ENCODE peak calls at places on chromosomes 16 and 17, in seven cellular contexts. L is Peyer's patch, I is lower leg skin, K is IMR-90, T is ovary, G is tibial nerve, Q is A549. F is an unnamed sample.
A peak's percentile ranks its signal among the peaks of the same experiment; 100 is the strongest.

GRCh38 chr16:28000314-28000713 is 63.2 kb downstream of the GSG1L start:
- DNase-seq in L (no peak), I (no peak), K (no peak), T (no peak), G (no peak), Q (no peak), F (no peak)

GRCh38 chr17:19011581-19011980 is 7.0 kb upstream of the FAM83G start:
- DNase-seq in L (no peak), I (no peak), K (no peak), T (no peak), G (no peak), Q (no peak), F (no peak)

GRCh38 chr16:56506941-56507340 is 12.9 kb downstream of the BBS2 start:
- DNase-seq in L (no peak), I (no peak), K (peak; percentile 80), T (no peak), G (no peak), Q (no peak), F (no peak)

GRCh38 chr17:66975614-66976378 is 11.3 kb downstream of the CACNG4 start:
- DNase-seq in L (no peak), I (no peak), K (no peak), T (no peak), G (no peak), Q (peak; percentile 70), F (no peak)

GRCh38 chr16:88473666-88474534 is 20.8 kb downstream of the ZFPM1 start:
- DNase-seq in L (no peak), I (no peak), K (peak; percentile 72), T (peak; percentile 69), G (no peak), Q (no peak), F (no peak)

GRCh38 chr16:85928411-85928820 is 29.5 kb downstream of the IRF8 start:
- DNase-seq in L (no peak), I (no peak), K (peak; percentile 10), T (peak; percentile 53), G (peak; percentile 51), Q (no peak), F (no peak)

GRCh38 chr16:52603015-52603414 is 56.1 kb upstream of the TOX3 start:
- DNase-seq in L (no peak), I (no peak), K (no peak), T (no peak), G (no peak), Q (no peak), F (no peak)

GRCh38 chr16:68401871-68402747 is 46.2 kb downstream of the SMPD3 start:
- DNase-seq in L (no peak), I (no peak), K (peak; percentile 68), T (no peak), G (no peak), Q (no peak), F (no peak)

GRCh38 chr17:61443475-61443882 is 8.7 kb upstream of the TBX4 start:
- DNase-seq in L (no peak), I (no peak), K (no peak), T (no peak), G (no peak), Q (no peak), F (no peak)

GRCh38 chr16:72198021-72198420 is 26.1 kb upstream of the PMFBP1 start:
- DNase-seq in L (no peak), I (peak; percentile 73), K (peak; percentile 80), T (peak; percentile 21), G (peak; percentile 40), Q (no peak), F (no peak)

GRCh38 chr16:9035986-9036385 is 55.5 kb upstream of the HAPSTR1 start:
- DNase-seq in L (no peak), I (no peak), K (no peak), T (no peak), G (no peak), Q (no peak), F (no peak)

GRCh38 chr17:32341141-32341856 is 674 bp downstream of the C17orf75 start:
- DNase-seq in L (peak; percentile 31), I (peak; percentile 66), K (no peak), T (no peak), G (no peak), Q (no peak), F (no peak)

GRCh38 chr16:70552675-70553074 is 29.1 kb downstream of the SF3B3 start:
- DNase-seq in L (no peak), I (no peak), K (no peak), T (no peak), G (no peak), Q (no peak), F (no peak)

GRCh38 chr16:67563708-67564468 is 1.6 kb downstream of the CTCF start:
- DNase-seq in L (no peak), I (peak; percentile 91), K (peak; percentile 88), T (peak; percentile 37), G (no peak), Q (no peak), F (no peak)

GRCh38 chr17:79812206-79812968 is 15.5 kb upstream of the CBX8 start:
- DNase-seq in L (no peak), I (no peak), K (no peak), T (no peak), G (no peak), Q (no peak), F (no peak)

GRCh38 chr16:85696761-85697160 is 8.0 kb upstream of the GINS2 start:
- DNase-seq in L (no peak), I (no peak), K (no peak), T (no peak), G (no peak), Q (no peak), F (no peak)

GRCh38 chr17:49459401-49459984 is 35.6 kb upstream of the NGFR start:
- DNase-seq in L (no peak), I (no peak), K (no peak), T (no peak), G (no peak), Q (no peak), F (no peak)

GRCh38 chr16:9050102-9050830 is 41.2 kb upstream of the HAPSTR1 start:
- DNase-seq in L (no peak), I (no peak), K (peak; percentile 16), T (no peak), G (no peak), Q (no peak), F (no peak)

GRCh38 chr17:6435051-6435450 is at the start of gene AIPL1:
- DNase-seq in L (no peak), I (no peak), K (no peak), T (no peak), G (no peak), Q (no peak), F (no peak)

DNA sequence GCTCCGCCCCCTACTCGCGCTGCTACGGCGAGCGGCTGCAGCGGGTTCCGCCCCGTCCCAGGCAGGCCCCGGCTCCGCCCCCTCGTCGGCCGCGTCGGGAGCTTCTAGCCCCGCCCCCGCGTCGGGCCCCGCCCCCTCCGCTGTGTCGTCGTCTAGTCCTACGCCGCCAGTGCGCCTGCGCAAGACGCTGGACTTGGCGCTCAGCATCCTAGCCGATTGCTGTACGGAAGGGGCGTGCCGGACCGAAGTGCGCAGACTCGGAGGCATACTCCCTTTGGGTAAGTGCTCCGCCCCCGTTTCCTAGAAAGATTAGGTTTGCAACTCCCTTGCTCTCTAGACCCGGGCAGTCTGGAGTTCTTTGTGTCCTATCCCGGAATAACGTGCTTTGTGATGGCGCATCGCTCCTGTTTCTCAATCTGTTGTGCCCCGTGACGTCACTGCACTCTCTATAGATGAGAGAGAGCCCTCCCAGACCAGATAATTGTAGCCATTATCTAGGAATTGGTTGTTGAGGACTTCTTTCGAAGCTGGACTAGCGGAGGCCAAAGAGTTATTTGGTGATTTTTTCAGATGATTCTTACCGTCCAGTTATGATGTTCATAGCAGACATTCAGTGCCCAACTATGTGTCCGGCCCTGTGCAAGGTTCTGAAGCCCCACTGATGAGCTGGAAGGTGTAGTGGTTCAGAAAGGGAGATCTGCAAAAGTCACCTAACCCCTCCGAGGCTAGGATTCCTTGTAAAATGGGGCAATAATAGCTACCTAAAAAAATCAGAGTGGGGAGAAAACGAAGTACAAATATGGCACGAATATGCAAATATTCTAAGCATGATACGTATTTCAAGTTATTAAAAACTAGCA is 651 bp downstream of the ARMC5 start:
- DNase-seq in L (peak; percentile 100), I (peak; percentile 100), K (peak; percentile 99), T (peak; percentile 100), G (peak; percentile 100), Q (peak; percentile 91), F (peak; percentile 84)
- TF ChIP-seq POLR2A in L (peak; percentile 10), I (no peak), K (no peak), T (no peak), G (no peak), Q (peak; percentile 64), F (peak; percentile 43)

GRCh38 chr16:10308305-10309193 is 77.3 kb upstream of the ATF7IP2 start:
- DNase-seq in L (no peak), I (peak; percentile 67), K (no peak), T (no peak), G (no peak), Q (no peak), F (no peak)

GRCh38 chr16:10309271-10309932 is 76.5 kb upstream of the ATF7IP2 start:
- DNase-seq in L (no peak), I (peak; percentile 13), K (no peak), T (no peak), G (no peak), Q (no peak), F (no peak)

DNA sequence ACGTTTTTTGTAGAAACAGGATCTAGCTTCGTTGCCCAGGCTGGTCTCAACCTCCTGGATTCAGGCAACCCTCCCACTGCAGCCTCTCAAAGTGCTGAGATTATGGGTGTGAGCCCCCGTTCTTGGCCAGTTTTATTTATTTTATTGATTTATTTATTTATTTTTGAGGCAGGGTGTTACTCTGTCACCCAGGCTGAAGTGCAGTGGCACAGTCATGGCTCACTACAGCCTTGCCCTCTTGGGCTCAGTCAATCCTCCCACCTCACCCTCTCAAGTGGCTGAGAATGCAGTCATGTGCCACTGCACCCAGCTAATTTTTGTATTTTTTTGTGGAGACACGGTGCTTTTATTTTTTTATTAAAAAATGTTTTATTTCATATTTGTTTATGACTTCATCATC is 79.9 kb upstream of the ATF7IP2 start:
- DNase-seq in L (no peak), I (peak; percentile 14), K (no peak), T (no peak), G (no peak), Q (no peak), F (no peak)
- TF ChIP-seq POLR2A in L (no peak), I (no peak), K (no peak), T (no peak), G (no peak), Q (no peak), F (no peak)

DNA sequence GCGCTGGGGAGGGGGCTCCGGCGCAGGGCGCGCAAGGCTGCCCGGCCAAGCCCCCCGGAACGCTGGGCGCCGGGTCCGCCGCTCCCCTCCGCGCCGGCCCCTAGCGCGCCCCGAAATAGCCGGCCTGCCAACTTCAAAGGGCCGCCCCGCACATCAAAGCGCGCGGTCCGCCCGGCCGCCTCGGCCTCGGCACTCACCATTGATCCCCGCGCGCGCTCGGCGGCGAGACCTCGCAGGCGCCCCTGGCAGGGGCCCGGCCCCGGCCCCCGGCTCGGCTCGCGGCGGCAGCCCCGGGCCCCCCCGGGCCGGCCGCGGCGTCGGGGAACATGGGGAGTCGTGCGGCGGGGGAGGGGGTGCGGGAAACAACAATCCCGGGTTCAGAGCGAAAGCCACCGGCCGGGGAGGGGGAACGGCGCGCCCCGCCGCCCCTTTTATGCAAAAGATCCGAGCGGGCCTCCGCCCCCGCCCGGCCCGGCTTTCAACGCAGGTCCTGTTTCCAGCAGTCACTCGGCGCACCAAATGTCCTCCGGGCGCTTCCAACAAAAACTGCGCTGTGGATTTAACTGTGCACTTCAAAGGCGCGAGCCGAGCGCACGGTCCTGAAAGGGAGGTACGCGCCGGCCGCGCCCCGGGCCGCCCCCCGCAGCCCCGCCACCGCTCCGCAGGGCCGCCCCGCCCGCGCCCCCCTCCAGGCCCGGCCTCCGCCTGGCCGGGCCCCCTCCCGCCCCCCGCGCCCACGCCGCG is 648 bp downstream of the AXIN2 start:
- DNase-seq in L (peak; percentile 65), I (peak; percentile 97), K (peak; percentile 83), T (peak; percentile 88), G (peak; percentile 75), Q (peak; percentile 82), F (peak; percentile 40)
- TF ChIP-seq POLR2A in L (no peak), I (no peak), K (no peak), T (peak; percentile 35), G (no peak), Q (no peak), F (no peak)

GRCh38 chr17:81927653-81928496 is at the start of gene MAFG:
- DNase-seq in L (peak; percentile 94), I (peak; percentile 98), K (peak; percentile 90), T (peak; percentile 96), G (peak; percentile 88), Q (peak; percentile 96), F (peak; percentile 100)
- TF ChIP-seq POLR2A in L (peak; percentile 68), I (no peak), K (no peak), T (peak; percentile 55), G (peak; percentile 40), Q (peak; percentile 33), F (peak; percentile 42)

F was measured in GM12892.